ENCODE peak calls at places on chromosomes 1 and 21, in six cellular contexts. One of them, this sample, is unnamed.

GRCh38 chr1:31207590-31207989 is 32.1 kb downstream of the NKAIN1 start:
- ATAC-seq in right cardiac atrium: no peak
- ATAC-seq in lower lobe of right lung: no peak
- ATAC-seq in stimulated activated effector memory CD8-positive, alpha-beta T cell treated with anti-CD3 and anti-CD28 coated beads, Interleukin-12 subunit alpha, Interleukin-12 subunit beta, amount 100 ng/mL, for 72 hours: no peak
- ATAC-seq in activated CD8-positive, alpha-beta T cell treated with anti-CD3 and anti-CD28 coated beads, Interleukin-2, amount 10 ng/mL, durations not matched to agents 7 days and 5 days: no peak
- ATAC-seq in T-cell: no peak
- ATAC-seq in this sample: no peak

GRCh38 chr1:7019510-7019909 is 234.3 kb downstream of the CAMTA1 start:
- ATAC-seq in T-cell: no peak
- ATAC-seq in lower lobe of right lung: no peak
- ATAC-seq in stimulated activated effector memory CD8-positive, alpha-beta T cell treated with anti-CD3 and anti-CD28 coated beads, Interleukin-12 subunit alpha, Interleukin-12 subunit beta, amount 100 ng/mL, for 72 hours: no peak
- ATAC-seq in right cardiac atrium: no peak
- ATAC-seq in activated CD8-positive, alpha-beta T cell treated with anti-CD3 and anti-CD28 coated beads, Interleukin-2, amount 10 ng/mL, durations not matched to agents 7 days and 5 days: no peak
- ATAC-seq in this sample: no peak

GRCh38 chr21:32298658-32299081 is at the start of gene MRAP:
- ATAC-seq in activated CD8-positive, alpha-beta T cell treated with anti-CD3 and anti-CD28 coated beads, Interleukin-2, amount 10 ng/mL, durations not matched to agents 7 days and 5 days: no peak
- ATAC-seq in right cardiac atrium: peak; percentile 80
- ATAC-seq in stimulated activated effector memory CD8-positive, alpha-beta T cell treated with anti-CD3 and anti-CD28 coated beads, Interleukin-12 subunit alpha, Interleukin-12 subunit beta, amount 100 ng/mL, for 72 hours: no peak
- ATAC-seq in T-cell: no peak
- ATAC-seq in lower lobe of right lung: no peak
- ATAC-seq in this sample: no peak

GRCh38 chr1:172343246-172344099 is 77.0 kb upstream of the C1orf105 start:
- ATAC-seq in lower lobe of right lung: no peak
- ATAC-seq in activated CD8-positive, alpha-beta T cell treated with anti-CD3 and anti-CD28 coated beads, Interleukin-2, amount 10 ng/mL, durations not matched to agents 7 days and 5 days: no peak
- ATAC-seq in right cardiac atrium: peak; percentile 61
- ATAC-seq in stimulated activated effector memory CD8-positive, alpha-beta T cell treated with anti-CD3 and anti-CD28 coated beads, Interleukin-12 subunit alpha, Interleukin-12 subunit beta, amount 100 ng/mL, for 72 hours: peak; percentile 44
- ATAC-seq in T-cell: no peak
- ATAC-seq in this sample: no peak

GRCh38 chr1:89834078-89834704 is 13.4 kb downstream of the LRRC8D start:
- ATAC-seq in T-cell: no peak
- ATAC-seq in lower lobe of right lung: no peak
- ATAC-seq in activated CD8-positive, alpha-beta T cell treated with anti-CD3 and anti-CD28 coated beads, Interleukin-2, amount 10 ng/mL, durations not matched to agents 7 days and 5 days: no peak
- ATAC-seq in stimulated activated effector memory CD8-positive, alpha-beta T cell treated with anti-CD3 and anti-CD28 coated beads, Interleukin-12 subunit alpha, Interleukin-12 subunit beta, amount 100 ng/mL, for 72 hours: no peak
- ATAC-seq in right cardiac atrium: no peak
- ATAC-seq in this sample: no peak

GRCh38 chr1:45328680-45329079 is 2.0 kb downstream of the HPDL start:
- ATAC-seq in lower lobe of right lung: no peak
- ATAC-seq in stimulated activated effector memory CD8-positive, alpha-beta T cell treated with anti-CD3 and anti-CD28 coated beads, Interleukin-12 subunit alpha, Interleukin-12 subunit beta, amount 100 ng/mL, for 72 hours: no peak
- ATAC-seq in activated CD8-positive, alpha-beta T cell treated with anti-CD3 and anti-CD28 coated beads, Interleukin-2, amount 10 ng/mL, durations not matched to agents 7 days and 5 days: no peak
- ATAC-seq in right cardiac atrium: no peak
- ATAC-seq in T-cell: no peak
- ATAC-seq in this sample: no peak

GRCh38 chr1:59485171-59485570 is 188.3 kb downstream of the FGGY start:
- ATAC-seq in lower lobe of right lung: no peak
- ATAC-seq in T-cell: no peak
- ATAC-seq in stimulated activated effector memory CD8-positive, alpha-beta T cell treated with anti-CD3 and anti-CD28 coated beads, Interleukin-12 subunit alpha, Interleukin-12 subunit beta, amount 100 ng/mL, for 72 hours: no peak
- ATAC-seq in activated CD8-positive, alpha-beta T cell treated with anti-CD3 and anti-CD28 coated beads, Interleukin-2, amount 10 ng/mL, durations not matched to agents 7 days and 5 days: no peak
- ATAC-seq in right cardiac atrium: no peak
- ATAC-seq in this sample: no peak

GRCh38 chr21:34969431-34970036 is 79.6 kb downstream of the RUNX1 start:
- ATAC-seq in lower lobe of right lung: no peak
- ATAC-seq in stimulated activated effector memory CD8-positive, alpha-beta T cell treated with anti-CD3 and anti-CD28 coated beads, Interleukin-12 subunit alpha, Interleukin-12 subunit beta, amount 100 ng/mL, for 72 hours: no peak
- ATAC-seq in T-cell: no peak
- ATAC-seq in activated CD8-positive, alpha-beta T cell treated with anti-CD3 and anti-CD28 coated beads, Interleukin-2, amount 10 ng/mL, durations not matched to agents 7 days and 5 days: no peak
- ATAC-seq in right cardiac atrium: no peak
- ATAC-seq in this sample: no peak

GRCh38 chr1:201650608-201650933 is 111.6 kb downstream of the NAV1 start:
- ATAC-seq in T-cell: no peak
- ATAC-seq in stimulated activated effector memory CD8-positive, alpha-beta T cell treated with anti-CD3 and anti-CD28 coated beads, Interleukin-12 subunit alpha, Interleukin-12 subunit beta, amount 100 ng/mL, for 72 hours: no peak
- ATAC-seq in right cardiac atrium: no peak
- ATAC-seq in lower lobe of right lung: no peak
- ATAC-seq in activated CD8-positive, alpha-beta T cell treated with anti-CD3 and anti-CD28 coated beads, Interleukin-2, amount 10 ng/mL, durations not matched to agents 7 days and 5 days: no peak
- ATAC-seq in this sample: no peak

GRCh38 chr1:227449051-227449450 is 114.3 kb upstream of the ZNF678 start:
- ATAC-seq in activated CD8-positive, alpha-beta T cell treated with anti-CD3 and anti-CD28 coated beads, Interleukin-2, amount 10 ng/mL, durations not matched to agents 7 days and 5 days: peak; percentile 30
- ATAC-seq in lower lobe of right lung: peak; percentile 50
- ATAC-seq in T-cell: peak; percentile 41
- ATAC-seq in right cardiac atrium: no peak
- ATAC-seq in stimulated activated effector memory CD8-positive, alpha-beta T cell treated with anti-CD3 and anti-CD28 coated beads, Interleukin-12 subunit alpha, Interleukin-12 subunit beta, amount 100 ng/mL, for 72 hours: peak; percentile 50
- ATAC-seq in this sample: peak; percentile 52

GRCh38 chr1:223308141-223308540 is 55.8 kb downstream of the SUSD4 start:
- ATAC-seq in lower lobe of right lung: no peak
- ATAC-seq in stimulated activated effector memory CD8-positive, alpha-beta T cell treated with anti-CD3 and anti-CD28 coated beads, Interleukin-12 subunit alpha, Interleukin-12 subunit beta, amount 100 ng/mL, for 72 hours: no peak
- ATAC-seq in T-cell: peak; percentile 56
- ATAC-seq in activated CD8-positive, alpha-beta T cell treated with anti-CD3 and anti-CD28 coated beads, Interleukin-2, amount 10 ng/mL, durations not matched to agents 7 days and 5 days: no peak
- ATAC-seq in right cardiac atrium: no peak
- ATAC-seq in this sample: no peak

GRCh38 chr1:27632387-27633297 is 2.3 kb downstream of the FGR start:
- ATAC-seq in stimulated activated effector memory CD8-positive, alpha-beta T cell treated with anti-CD3 and anti-CD28 coated beads, Interleukin-12 subunit alpha, Interleukin-12 subunit beta, amount 100 ng/mL, for 72 hours: peak; percentile 81
- ATAC-seq in right cardiac atrium: no peak
- ATAC-seq in lower lobe of right lung: peak; percentile 4
- ATAC-seq in activated CD8-positive, alpha-beta T cell treated with anti-CD3 and anti-CD28 coated beads, Interleukin-2, amount 10 ng/mL, durations not matched to agents 7 days and 5 days: peak; percentile 72
- ATAC-seq in T-cell: peak; percentile 57
- ATAC-seq in this sample: peak; percentile 18

GRCh38 chr1:46446646-46447498 is 42.8 kb upstream of the DMBX1 start:
- ATAC-seq in stimulated activated effector memory CD8-positive, alpha-beta T cell treated with anti-CD3 and anti-CD28 coated beads, Interleukin-12 subunit alpha, Interleukin-12 subunit beta, amount 100 ng/mL, for 72 hours: peak; percentile 54
- ATAC-seq in activated CD8-positive, alpha-beta T cell treated with anti-CD3 and anti-CD28 coated beads, Interleukin-2, amount 10 ng/mL, durations not matched to agents 7 days and 5 days: peak; percentile 68
- ATAC-seq in right cardiac atrium: peak; percentile 38
- ATAC-seq in lower lobe of right lung: peak; percentile 73
- ATAC-seq in T-cell: peak; percentile 66
- ATAC-seq in this sample: peak; percentile 56

GRCh38 chr1:113390871-113391642 is 742 bp downstream of the MAGI3 start:
- ATAC-seq in activated CD8-positive, alpha-beta T cell treated with anti-CD3 and anti-CD28 coated beads, Interleukin-2, amount 10 ng/mL, durations not matched to agents 7 days and 5 days: peak; percentile 26
- ATAC-seq in T-cell: peak; percentile 22
- ATAC-seq in stimulated activated effector memory CD8-positive, alpha-beta T cell treated with anti-CD3 and anti-CD28 coated beads, Interleukin-12 subunit alpha, Interleukin-12 subunit beta, amount 100 ng/mL, for 72 hours: peak; percentile 38
- ATAC-seq in right cardiac atrium: no peak
- ATAC-seq in lower lobe of right lung: peak; percentile 6
- ATAC-seq in this sample: peak; percentile 17

GRCh38 chr1:95002167-95002566 is 70.6 kb downstream of the ALG14 start:
- ATAC-seq in stimulated activated effector memory CD8-positive, alpha-beta T cell treated with anti-CD3 and anti-CD28 coated beads, Interleukin-12 subunit alpha, Interleukin-12 subunit beta, amount 100 ng/mL, for 72 hours: no peak
- ATAC-seq in T-cell: no peak
- ATAC-seq in right cardiac atrium: no peak
- ATAC-seq in lower lobe of right lung: no peak
- ATAC-seq in activated CD8-positive, alpha-beta T cell treated with anti-CD3 and anti-CD28 coated beads, Interleukin-2, amount 10 ng/mL, durations not matched to agents 7 days and 5 days: no peak
- ATAC-seq in this sample: no peak

GRCh38 chr1:94020764-94021579 is 100.0 kb downstream of the ABCA4 start:
- ATAC-seq in stimulated activated effector memory CD8-positive, alpha-beta T cell treated with anti-CD3 and anti-CD28 coated beads, Interleukin-12 subunit alpha, Interleukin-12 subunit beta, amount 100 ng/mL, for 72 hours: peak; percentile 75
- ATAC-seq in right cardiac atrium: peak; percentile 53
- ATAC-seq in lower lobe of right lung: peak; percentile 62
- ATAC-seq in activated CD8-positive, alpha-beta T cell treated with anti-CD3 and anti-CD28 coated beads, Interleukin-2, amount 10 ng/mL, durations not matched to agents 7 days and 5 days: no peak
- ATAC-seq in T-cell: no peak
- ATAC-seq in this sample: no peak

GRCh38 chr1:155396874-155397476 is 76.3 kb downstream of the RUSC1 start:
- ATAC-seq in T-cell: no peak
- ATAC-seq in right cardiac atrium: peak; percentile 87
- ATAC-seq in activated CD8-positive, alpha-beta T cell treated with anti-CD3 and anti-CD28 coated beads, Interleukin-2, amount 10 ng/mL, durations not matched to agents 7 days and 5 days: no peak
- ATAC-seq in stimulated activated effector memory CD8-positive, alpha-beta T cell treated with anti-CD3 and anti-CD28 coated beads, Interleukin-12 subunit alpha, Interleukin-12 subunit beta, amount 100 ng/mL, for 72 hours: no peak
- ATAC-seq in lower lobe of right lung: peak; percentile 95
- ATAC-seq in this sample: peak; percentile 90

This sample was measured in esophagus mucosa.